ENCODE peak calls at places on chromosomes 16 and 17, in four cellular contexts. B is stimulated activated CD4-positive, alpha-beta T cell treated with anti-CD3 and anti-CD28 coated beads, Interleukin-2, amount 100 ng/mL, for 48 hours; N is NCI-H187; Z is ELR. Y is an unnamed sample.

GRCh38 chr17:46780003-46780373 is 38.5 kb downstream of the WNT3 start:
- DNase-seq in B (no peak), N (no peak), Z (no peak), Y (no peak)

GRCh38 chr16:24700549-24701392 is 28.7 kb upstream of the TNRC6A start:
- DNase-seq in B (no peak), N (no peak), Z (peak), Y (no peak)

GRCh38 chr16:67000384-67001158 is 12.2 kb downstream of the CES4A start:
- DNase-seq in B (peak), N (peak), Z (peak), Y (peak)

GRCh38 chr16:5026664-5027063 is 7.1 kb downstream of the NAGPA start:
- DNase-seq in B (no peak), N (no peak), Z (no peak), Y (no peak)

GRCh38 chr16:85420501-85421337 is 192.4 kb upstream of the GSE1 start:
- DNase-seq in B (peak), N (no peak), Z (peak), Y (no peak)

GRCh38 chr17:80423536-80424225 is 8.7 kb downstream of the ENDOV start:
- DNase-seq in B (no peak), N (no peak), Z (no peak), Y (no peak)

GRCh38 chr16:81740163-81740562 is 38.9 kb upstream of the PLCG2 start:
- DNase-seq in B (no peak), N (no peak), Z (no peak), Y (no peak)

GRCh38 chr17:48571024-48571818 is 6.9 kb downstream of the HOXB4 start:
- DNase-seq in B (no peak), N (no peak), Z (no peak), Y (no peak)

GRCh38 chr16:53509906-53510703 is 7.1 kb upstream of the AKTIP start:
- DNase-seq in B (peak), N (no peak), Z (peak), Y (peak)

GRCh38 chr17:14712471-14713075 is 411.7 kb downstream of the HS3ST3B1 start:
- DNase-seq in B (no peak), N (no peak), Z (no peak), Y (no peak)

GRCh38 chr16:87332150-87332549 is 15.0 kb upstream of the C16orf95 start:
- DNase-seq in B (no peak), N (no peak), Z (peak), Y (no peak)

GRCh38 chr17:76845524-76845923 is 22.7 kb upstream of the MGAT5B start:
- DNase-seq in B (no peak), N (no peak), Z (peak), Y (no peak)

GRCh38 chr17:13806023-13806553 is 204.4 kb upstream of the HS3ST3A1 start:
- DNase-seq in B (no peak), N (no peak), Z (no peak), Y (no peak)

GRCh38 chr17:50926523-50926922 is 60.4 kb upstream of the TOB1 start:
- DNase-seq in B (no peak), N (no peak), Z (no peak), Y (no peak)

GRCh38 chr16:84425696-84426095 is 57.4 kb downstream of the ATP2C2 start:
- DNase-seq in B (no peak), N (no peak), Z (no peak), Y (no peak)

GRCh38 chr17:68599091-68599872 is 1.9 kb downstream of the FAM20A start:
- DNase-seq in B (no peak), N (no peak), Z (no peak), Y (no peak)

GRCh38 chr16:75401697-75402096 is 31.6 kb downstream of the CFDP1 start:
- DNase-seq in B (no peak), N (no peak), Z (no peak), Y (no peak)

GRCh38 chr16:401468-402348 is at the start of gene DECR2:
- DNase-seq in B (peak), N (peak), Z (peak), Y (peak)

GRCh38 chr17:7613769-7614421 is 802 bp downstream of the FXR2 start:
- DNase-seq in B (no peak), N (no peak), Z (peak), Y (no peak)

GRCh38 chr17:53543363-53543927 is 279.3 kb upstream of the KIF2B start:
- DNase-seq in B (no peak), N (no peak), Z (no peak), Y (no peak)

GRCh38 chr16:13702614-13703013 is 217.3 kb upstream of the ERCC4 start:
- DNase-seq in B (no peak), N (no peak), Z (no peak), Y (no peak)

GRCh38 chr16:81533175-81533507 is 88.5 kb downstream of the CMIP start:
- DNase-seq in B (no peak), N (no peak), Z (no peak), Y (no peak)

GRCh38 chr17:60390881-60391418 is 983 bp downstream of the USP32 start:
- DNase-seq in B (peak), N (no peak), Z (peak), Y (peak)

GRCh38 chr17:1124238-1124699 is 55.5 kb downstream of the ABR start:
- DNase-seq in B (no peak), N (no peak), Z (no peak), Y (no peak)

GRCh38 chr17:42282478-42283080 is 5.7 kb upstream of the STAT5A start:
- DNase-seq in B (no peak), N (no peak), Z (no peak), Y (no peak)

GRCh38 chr17:2049333-2050245 is 5.3 kb upstream of the HIC1 start:
- DNase-seq in B (peak), N (peak), Z (peak), Y (no peak)

GRCh38 chr16:26765087-26765486 is 301.6 kb upstream of the C16orf82 start:
- DNase-seq in B (peak), N (no peak), Z (no peak), Y (no peak)

GRCh38 chr16:50323335-50324011 is 45.3 kb downstream of the BRD7 start:
- DNase-seq in B (no peak), N (no peak), Z (peak), Y (no peak)

GRCh38 chr17:67289174-67289876 is 44.3 kb upstream of the HELZ start:
- DNase-seq in B (no peak), N (no peak), Z (peak), Y (no peak)

GRCh38 chr16:69089091-69089912 is 16.2 kb upstream of the HAS3 start:
- DNase-seq in B (no peak), N (no peak), Z (no peak), Y (no peak)

GRCh38 chr17:27244481-27245223 is 49.3 kb upstream of the WSB1 start:
- DNase-seq in B (no peak), N (no peak), Z (peak), Y (no peak)

GRCh38 chr16:87550510-87550961 is 51.8 kb upstream of the JPH3 start:
- DNase-seq in B (peak), N (no peak), Z (peak), Y (no peak)

GRCh38 chr17:81941484-81942166 is 4.5 kb upstream of the PYCR1 start:
- DNase-seq in B (no peak), N (no peak), Z (no peak), Y (no peak)

GRCh38 chr16:56558024-56558747 is 6.7 kb upstream of the MT4 start:
- DNase-seq in B (no peak), N (no peak), Z (peak), Y (no peak)

GRCh38 chr16:86347916-86348555 is 162.3 kb upstream of the FOXF1 start:
- DNase-seq in B (no peak), N (no peak), Z (no peak), Y (no peak)

GRCh38 chr17:38535886-38536285 is 69.9 kb downstream of the SRCIN1 start:
- DNase-seq in B (no peak), N (no peak), Z (no peak), Y (no peak)

GRCh38 chr16:84732674-84733352 is 33.0 kb downstream of the USP10 start:
- DNase-seq in B (no peak), N (no peak), Z (no peak), Y (no peak)

GRCh38 chr17:80812362-80813088 is 179.1 kb upstream of the CHMP6 start:
- DNase-seq in B (no peak), N (no peak), Z (no peak), Y (no peak)

GRCh38 chr17:22505660-22506059 is 813.3 kb downstream of the KCNJ18 start:
- DNase-seq in B (no peak), N (no peak), Z (no peak), Y (no peak)

GRCh38 chr17:79650283-79650682 is 39.4 kb upstream of the RBFOX3 start:
- DNase-seq in B (no peak), N (no peak), Z (no peak), Y (no peak)